ENCODE peak calls at places on chromosomes 3 and 15, in six cellular contexts. A is Jurkat, Clone E6-1; U is GM12865; O is ovary; X is neural crest cell; R is activated CD4-positive, alpha-beta T cell treated with anti-CD3 and anti-CD28 coated beads, Interleukin-2, amount 50 U/mL, for 24 hours. T is an unnamed sample.

GRCh38 chr15:39365161-39365560 is 215.7 kb upstream of the THBS1 start:
- DNase-seq in O (no peak), U (no peak), X (no peak), R (no peak), A (no peak), T (no peak)

GRCh38 chr3:110430146-110430545 is 641.5 kb upstream of the NECTIN3 start:
- DNase-seq in X (no peak), A (no peak), O (no peak), R (no peak), U (no peak), T (no peak)

GRCh38 chr3:126525091-126525852 is 1.3 kb downstream of the CHST13 start:
- DNase-seq in A (no peak), U (no peak), X (no peak), O (no peak), R (no peak), T (no peak)

GRCh38 chr15:78509726-78510312 is 2.4 kb downstream of the HYKK start:
- DNase-seq in A (no peak), O (no peak), R (no peak), X (no peak), U (peak; percentile 38), T (peak; percentile 28)

GRCh38 chr3:142033292-142033691 is 116.1 kb downstream of the TFDP2 start:
- DNase-seq in X (no peak), A (no peak), R (no peak), O (no peak), U (no peak), T (no peak)

GRCh38 chr15:42094512-42094963 is at the start of gene PLA2G4D:
- DNase-seq in X (no peak), O (no peak), A (no peak), U (peak; percentile 25), R (no peak), T (no peak)

GRCh38 chr3:65664927-65665326 is 373.8 kb downstream of the MAGI1 start:
- DNase-seq in O (no peak), R (no peak), U (no peak), A (no peak), X (no peak), T (no peak)

GRCh38 chr15:60970246-60971170 is 258.6 kb downstream of the RORA start:
- DNase-seq in U (no peak), R (no peak), X (no peak), A (no peak), O (no peak), T (no peak)

GRCh38 chr3:24936574-24936973 is 441.9 kb upstream of the THRB start:
- DNase-seq in X (no peak), O (no peak), A (no peak), R (no peak), U (no peak), T (no peak)

GRCh38 chr3:88057650-88058321 is 1.0 kb downstream of the CGGBP1 start:
- DNase-seq in X (no peak), O (peak; percentile 31), A (no peak), U (peak; percentile 9), R (no peak), T (no peak)

GRCh38 chr15:74511583-74511982 is 29.4 kb upstream of the ARID3B start:
- DNase-seq in A (no peak), U (no peak), O (no peak), X (no peak), R (no peak), T (peak; percentile 34)

GRCh38 chr3:4593014-4593413 is 99.9 kb downstream of the ITPR1 start:
- DNase-seq in X (no peak), O (no peak), A (no peak), U (no peak), R (no peak), T (no peak)

GRCh38 chr3:58173029-58173669 is 37.6 kb downstream of the DNASE1L3 start:
- DNase-seq in R (no peak), U (no peak), O (no peak), A (no peak), X (no peak), T (no peak)

GRCh38 chr15:75130597-75131268 is 70.9 kb upstream of the C15orf39 start:
- DNase-seq in X (no peak), O (no peak), R (no peak), A (no peak), U (peak; percentile 94), T (no peak)

GRCh38 chr3:59261009-59261408 is 211.2 kb upstream of the CFAP20DC start:
- DNase-seq in A (no peak), R (no peak), U (no peak), O (no peak), X (no peak), T (no peak)

GRCh38 chr3:190378240-190378891 is 9.6 kb upstream of the CLDN16 start:
- DNase-seq in U (no peak), A (no peak), O (no peak), R (no peak), X (no peak), T (no peak)

GRCh38 chr3:114714237-114714636 is 420.4 kb downstream of the TIGIT start:
- DNase-seq in O (no peak), U (no peak), A (no peak), X (no peak), R (no peak), T (no peak)

GRCh38 chr3:161748049-161748448 is 251.4 kb downstream of the OTOL1 start:
- DNase-seq in A (no peak), U (no peak), R (no peak), O (no peak), X (no peak), T (no peak)